ENCODE peak calls at places on chromosomes 11 and 22, in six cellular contexts. M, X, Y, N, R and E are unnamed samples.
A peak's percentile ranks its signal among the peaks of the same experiment; 100 is the strongest.

GRCh38 chr11:113647108-113647507 is 59.0 kb downstream of the TMPRSS5 start:
- DNase-seq in Y (no peak), R (no peak), N (peak; percentile 38), M (no peak), X (no peak), E (no peak)

GRCh38 chr22:32859743-32860142 is 58.2 kb downstream of the TIMP3 start:
- DNase-seq in Y (no peak), X (no peak), N (no peak), R (no peak), M (no peak), E (no peak)

GRCh38 chr22:22915670-22916035 is 28.0 kb downstream of the IGLL5 start:
- DNase-seq in R (no peak), M (no peak), Y (no peak), X (no peak), N (no peak), E (no peak)

GRCh38 chr22:17228725-17229126 is 9.5 kb upstream of the ADA2 start:
- DNase-seq in Y (no peak), R (no peak), N (no peak), M (no peak), X (no peak), E (no peak)

GRCh38 chr22:26436903-26437515 is 7.9 kb downstream of the ASPHD2 start:
- DNase-seq in X (no peak), Y (peak; percentile 62), M (peak; percentile 91), N (no peak), R (no peak), E (no peak)

GRCh38 chr22:47544696-47545095 is 782.2 kb downstream of the TBC1D22A start:
- DNase-seq in Y (no peak), X (no peak), R (no peak), M (no peak), N (no peak), E (peak; percentile 11)

GRCh38 chr11:87265132-87265531 is 227.4 kb downstream of the TMEM135 start:
- DNase-seq in R (peak; percentile 13), X (no peak), M (no peak), Y (no peak), N (no peak), E (no peak)

GRCh38 chr11:13635804-13636203 is 32.7 kb upstream of the FAR1 start:
- DNase-seq in R (no peak), X (no peak), M (no peak), Y (no peak), N (no peak), E (no peak)

GRCh38 chr11:84372366-84372765 is 1086.2 kb upstream of the CCDC90B start:
- DNase-seq in N (no peak), Y (no peak), R (no peak), X (no peak), M (no peak), E (no peak)

GRCh38 chr22:38056969-38057841 is at the start of gene PICK1:
- DNase-seq in N (peak; percentile 97), Y (peak; percentile 90), X (peak; percentile 88), M (peak; percentile 90), R (peak; percentile 63), E (peak; percentile 92)

GRCh38 chr11:69504576-69505420 is 23.3 kb downstream of the LINC01488 start:
- DNase-seq in R (no peak), Y (peak; percentile 75), M (no peak), N (no peak), X (no peak), E (no peak)

GRCh38 chr11:67024966-67025365 is 2.0 kb downstream of the SYT12 start:
- DNase-seq in N (no peak), R (no peak), X (no peak), M (no peak), Y (no peak), E (no peak)

GRCh38 chr22:31160328-31160978 is 471 bp downstream of the RNF185 start:
- DNase-seq in N (no peak), X (no peak), R (no peak), M (no peak), Y (peak; percentile 52), E (no peak)
- H3K27ac ChIP-seq in N (no peak overlapping the region), X (peak overlapping the region; percentile 96), R (peak overlapping the region; percentile 68), M (peak overlapping the region; percentile 93), Y (peak overlapping the region; percentile 81), E (peak overlapping the region; percentile 92)

GRCh38 chr11:10328314-10329090 is 23.6 kb downstream of the ADM start:
- DNase-seq in Y (no peak), M (no peak), X (no peak), R (no peak), N (no peak), E (no peak)

GRCh38 chr11:10327254-10327653 is 22.4 kb downstream of the ADM start:
- DNase-seq in N (no peak), Y (no peak), M (no peak), X (no peak), R (no peak), E (no peak)

GRCh38 chr11:10331548-10332289 is 26.8 kb downstream of the ADM start:
- DNase-seq in R (no peak), Y (no peak), N (no peak), M (no peak), X (no peak), E (no peak)

GRCh38 chr11:10329935-10330334 is 25.1 kb downstream of the ADM start:
- DNase-seq in Y (no peak), X (no peak), N (no peak), M (no peak), R (no peak), E (no peak)

DNA sequence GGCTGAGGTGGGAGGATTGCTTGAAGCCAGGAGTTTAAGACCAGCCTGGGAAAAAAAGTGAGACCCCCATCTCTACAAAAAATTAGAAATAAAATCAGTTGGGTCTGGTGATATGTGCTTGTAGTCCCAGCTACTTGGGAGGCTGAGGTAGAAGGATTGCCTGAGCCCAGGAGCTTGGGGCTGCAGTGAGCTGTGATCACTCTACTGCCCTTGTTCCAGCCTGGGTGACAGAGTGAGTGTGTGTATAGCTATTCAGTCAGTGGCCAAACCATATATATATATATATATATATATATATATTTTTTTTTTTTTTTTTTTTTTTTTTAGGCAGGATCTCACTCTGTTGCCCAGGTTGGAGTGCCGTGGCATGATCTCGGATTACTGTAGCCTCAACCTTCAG is 24.5 kb downstream of the ADM start:
- DNase-seq in M (no peak), X (no peak), R (no peak), Y (no peak), N (no peak), E (no peak)
- H3K27ac ChIP-seq in M (peak overlapping the region; percentile 76), X (peak overlapping the region; percentile 77), R (no peak overlapping the region), Y (no peak overlapping the region), N (no peak overlapping the region), E (peak overlapping the region; percentile 68)

GRCh38 chr22:44446483-44446882 is 51.5 kb downstream of the RTL6 start:
- DNase-seq in Y (no peak), N (peak; percentile 42), M (no peak), X (no peak), R (no peak), E (no peak)

GRCh38 chr22:44445307-44445680 is 52.7 kb downstream of the RTL6 start:
- DNase-seq in X (no peak), N (no peak), M (no peak), Y (peak; percentile 27), R (no peak), E (no peak)

GRCh38 chr22:44444341-44445306 is 53.4 kb downstream of the RTL6 start:
- DNase-seq in N (peak; percentile 85), X (no peak), Y (peak; percentile 36), M (no peak), R (no peak), E (no peak)

GRCh38 chr22:44443641-44444235 is 54.3 kb downstream of the RTL6 start:
- DNase-seq in R (no peak), Y (peak; percentile 21), X (no peak), N (peak; percentile 30), M (no peak), E (no peak)

GRCh38 chr22:44445731-44446130 is 52.3 kb downstream of the RTL6 start:
- DNase-seq in N (no peak), M (no peak), Y (no peak), R (no peak), X (no peak), E (no peak)
- H3K27ac ChIP-seq in N (no peak overlapping the region), M (no peak overlapping the region), Y (no peak overlapping the region), R (no peak overlapping the region), X (peak overlapping the region; percentile 63), E (no peak overlapping the region)

DNA sequence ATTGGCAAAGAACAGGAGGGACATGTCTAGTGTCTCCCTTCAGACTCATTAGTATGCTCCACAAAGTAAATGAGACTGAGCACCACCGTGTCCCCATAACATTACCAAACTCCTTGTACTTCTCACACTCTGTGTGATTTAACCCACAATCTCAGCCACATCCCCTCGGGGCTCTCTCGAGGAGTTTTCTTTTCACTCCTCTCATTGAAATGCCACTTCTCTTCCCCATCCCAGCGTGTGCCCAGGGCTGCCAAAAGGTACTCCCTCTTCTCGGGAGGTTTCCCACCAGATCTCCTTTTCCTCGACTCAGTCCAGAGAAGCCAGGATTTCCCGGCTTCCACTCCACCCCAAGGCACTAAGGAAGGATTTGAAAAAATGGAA is 1.1 kb downstream of the RBFOX2 start:
- DNase-seq in N (no peak), M (no peak), R (no peak), X (peak; percentile 13), Y (no peak), E (no peak)
- H3K27ac ChIP-seq in N (peak overlapping the region; percentile 62), M (peak overlapping the region; percentile 89), R (peak overlapping the region; percentile 54), X (peak overlapping the region; percentile 99), Y (peak overlapping the region; percentile 78), E (peak overlapping the region; percentile 90)

GRCh38 chr11:10622108-10622507 is 53.6 kb upstream of the LYVE1 start:
- DNase-seq in Y (no peak), N (peak; percentile 52), X (no peak), R (no peak), M (no peak), E (no peak)
- H3K27ac ChIP-seq in Y (no peak overlapping the region), N (no peak overlapping the region), X (no peak overlapping the region), R (no peak overlapping the region), M (peak overlapping the region; percentile 73), E (no peak overlapping the region)

GRCh38 chr22:31083923-31084810 is 3.0 kb downstream of the SMTN start:
- DNase-seq in M (no peak), Y (no peak), R (no peak), N (no peak), X (no peak), E (no peak)

GRCh38 chr22:31084811-31085492 is 3.8 kb downstream of the SMTN start:
- DNase-seq in N (peak; percentile 93), X (no peak), M (peak; percentile 91), Y (peak; percentile 95), R (peak; percentile 50), E (peak; percentile 90)

GRCh38 chr22:31085928-31086327 is 4.8 kb downstream of the SMTN start:
- DNase-seq in M (no peak), X (no peak), N (no peak), Y (no peak), R (no peak), E (no peak)

GRCh38 chr22:31086703-31087330 is 5.7 kb downstream of the SMTN start:
- DNase-seq in R (no peak), X (no peak), M (no peak), N (no peak), Y (no peak), E (no peak)

GRCh38 chr22:31085493-31085824 is 4.3 kb downstream of the SMTN start:
- DNase-seq in X (no peak), Y (no peak), M (no peak), R (no peak), N (peak; percentile 73), E (no peak)
- H3K27ac ChIP-seq in X (peak overlapping the region; percentile 94), Y (peak overlapping the region; percentile 85), M (peak overlapping the region; percentile 95), R (peak overlapping the region; percentile 47), N (peak overlapping the region; percentile 38), E (peak overlapping the region; percentile 92)